ENCODE peak calls at places on chromosomes 7 and 10, in five cellular contexts. X, H, A, Q and U are unnamed samples.

GRCh38 chr10:80461208-80462183 is 7.4 kb downstream of the TSPAN14 start:
- DNase-seq in X (no peak), H (peak; percentile 39), A (no peak), Q (no peak), U (no peak)

GRCh38 chr10:3647074-3647473 is 137.9 kb downstream of the KLF6 start:
- DNase-seq in X (no peak), H (no peak), A (no peak), Q (no peak), U (no peak)

GRCh38 chr10:26854524-26854923 is 6.2 kb downstream of the ABI1 start:
- DNase-seq in X (no peak), H (no peak), A (no peak), Q (no peak), U (no peak)

GRCh38 chr10:5283305-5284158 is 81.2 kb upstream of the UCN3 start:
- DNase-seq in X (peak; percentile 89), H (peak; percentile 76), A (peak; percentile 63), Q (peak; percentile 67), U (peak; percentile 74)

GRCh38 chr10:17453377-17454091 is 861 bp downstream of the ST8SIA6 start:
- DNase-seq in X (peak; percentile 61), H (peak; percentile 37), A (peak; percentile 25), Q (peak; percentile 26), U (peak; percentile 75)

GRCh38 chr7:74575083-74575803 is 82.3 kb upstream of the GTF2I start:
- DNase-seq in X (no peak), H (no peak), A (no peak), Q (no peak), U (peak; percentile 75)

GRCh38 chr10:110296966-110297365 is 7.8 kb downstream of the SMNDC1 start:
- DNase-seq in X (no peak), H (no peak), A (no peak), Q (no peak), U (no peak)

GRCh38 chr10:44384601-44385422 is at the start of gene CXCL12:
- DNase-seq in X (peak; percentile 13), H (peak; percentile 68), A (peak; percentile 66), Q (peak; percentile 59), U (peak; percentile 44)

GRCh38 chr7:123209786-123210185 is 10.0 kb upstream of the SLC13A1 start:
- DNase-seq in X (no peak), H (peak; percentile 79), A (no peak), Q (no peak), U (peak; percentile 68)

GRCh38 chr7:116809636-116810266 is 52.6 kb upstream of the CAPZA2 start:
- DNase-seq in X (peak; percentile 80), H (peak; percentile 38), A (no peak), Q (peak; percentile 51), U (peak; percentile 88)

GRCh38 chr10:34124522-34125035 is 690.5 kb downstream of the PARD3 start:
- DNase-seq in X (peak; percentile 57), H (peak; percentile 34), A (peak; percentile 21), Q (no peak), U (peak; percentile 62)

GRCh38 chr7:2635810-2636701 is 4.3 kb downstream of the TTYH3 start:
- DNase-seq in X (no peak), H (peak; percentile 60), A (peak; percentile 64), Q (peak; percentile 59), U (peak; percentile 68)

GRCh38 chr10:1379601-1380000 is 323.4 kb downstream of the WDR37 start:
- DNase-seq in X (no peak), H (peak; percentile 24), A (no peak), Q (no peak), U (no peak)

GRCh38 chr10:11048707-11049296 is 31.1 kb downstream of the CELF2 start:
- DNase-seq in X (no peak), H (no peak), A (no peak), Q (no peak), U (no peak)

GRCh38 chr10:46019541-46020343 is 10.7 kb downstream of the NCOA4 start:
- DNase-seq in X (no peak), H (no peak), A (no peak), Q (peak; percentile 54), U (no peak)

GRCh38 chr10:59373071-59373470 is 10.7 kb upstream of the FAM13C start:
- DNase-seq in X (no peak), H (no peak), A (no peak), Q (no peak), U (no peak)

GRCh38 chr10:79411546-79412495 is 33.6 kb downstream of the ZCCHC24 start:
- DNase-seq in X (no peak), H (peak; percentile 12), A (peak; percentile 9), Q (no peak), U (no peak)

GRCh38 chr7:25454562-25455031 is 226.3 kb upstream of the NPVF start:
- DNase-seq in X (no peak), H (no peak), A (peak; percentile 17), Q (peak; percentile 61), U (peak; percentile 62)

GRCh38 chr7:29953735-29954347 is 35.8 kb downstream of the SCRN1 start:
- DNase-seq in X (no peak), H (no peak), A (no peak), Q (no peak), U (no peak)

GRCh38 chr10:71255817-71256660 is 43.7 kb downstream of the UNC5B start:
- DNase-seq in X (no peak), H (peak; percentile 50), A (peak; percentile 63), Q (peak; percentile 62), U (peak; percentile 50)

GRCh38 chr10:47184273-47184672 is 115.7 kb upstream of the GDF10 start:
- DNase-seq in X (no peak), H (no peak), A (no peak), Q (no peak), U (no peak)

GRCh38 chr7:27110163-27110976 is 7.9 kb upstream of the HOXA2 start:
- DNase-seq in X (no peak), H (peak; percentile 25), A (peak; percentile 79), Q (no peak), U (peak; percentile 67)

GRCh38 chr10:7525314-7526016 is 114.6 kb upstream of the SFMBT2 start:
- DNase-seq in X (peak; percentile 85), H (peak; percentile 58), A (no peak), Q (peak; percentile 81), U (peak; percentile 88)

GRCh38 chr10:61135276-61135721 is 191.3 kb upstream of the RHOBTB1 start:
- DNase-seq in X (no peak), H (no peak), A (no peak), Q (no peak), U (no peak)

GRCh38 chr7:20307901-20308300 is 22.8 kb upstream of the ITGB8 start:
- DNase-seq in X (no peak), H (no peak), A (no peak), Q (no peak), U (no peak)

GRCh38 chr10:104122273-104123107 is 519 bp downstream of the SFR1 start:
- DNase-seq in X (no peak), H (no peak), A (no peak), Q (no peak), U (no peak)

GRCh38 chr10:86108696-86109095 is 257.9 kb downstream of the GRID1 start:
- DNase-seq in X (no peak), H (no peak), A (no peak), Q (no peak), U (no peak)

GRCh38 chr10:108791030-108791429 is 1132.3 kb downstream of the XPNPEP1 start:
- DNase-seq in X (no peak), H (no peak), A (no peak), Q (no peak), U (no peak)

GRCh38 chr10:17438583-17438982 is 15.8 kb downstream of the ST8SIA6 start:
- DNase-seq in X (no peak), H (no peak), A (no peak), Q (no peak), U (no peak)

GRCh38 chr7:87001214-87001613 is 58.2 kb downstream of the ELAPOR2 start:
- DNase-seq in X (no peak), H (no peak), A (no peak), Q (no peak), U (peak; percentile 7)

GRCh38 chr10:129971381-129972144 is 7.5 kb upstream of the EBF3 start:
- DNase-seq in X (peak; percentile 90), H (peak; percentile 52), A (peak; percentile 74), Q (no peak), U (peak; percentile 86)

DNA sequence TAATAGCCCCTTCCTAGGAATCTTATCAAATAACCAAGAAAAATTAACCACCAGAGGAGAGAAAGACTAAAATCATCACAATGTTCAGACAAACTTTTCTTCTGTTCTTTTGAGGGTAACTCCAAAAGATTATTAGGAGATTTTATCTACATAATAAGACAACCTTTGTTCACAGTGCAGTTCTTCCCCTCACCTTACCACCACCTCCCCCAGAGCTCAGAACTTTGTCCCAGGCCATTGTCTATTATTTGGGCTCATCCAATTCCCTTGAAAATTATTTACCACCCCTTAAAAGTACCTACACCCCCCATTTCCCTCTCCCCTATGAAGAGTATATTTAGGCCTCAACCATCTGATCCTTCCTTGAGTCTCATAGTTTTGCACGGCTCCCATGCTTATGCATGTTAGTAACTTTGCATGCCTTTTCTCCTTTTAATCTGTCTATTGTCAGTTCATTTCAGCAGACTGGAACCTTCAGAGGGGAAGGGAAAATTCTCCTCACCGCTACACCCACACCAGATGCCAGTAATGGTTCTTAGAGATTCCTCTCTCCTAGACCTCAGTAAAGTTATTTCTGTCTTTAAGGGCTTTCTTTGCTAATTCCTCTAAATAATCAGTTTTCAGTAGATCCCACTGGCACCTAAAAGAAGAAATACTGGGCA is 234.9 kb downstream of the SKIDA1 start:
- DNase-seq in X (no peak), H (no peak), A (no peak), Q (no peak), U (no peak)
- H3K4me1 ChIP-seq in X (peaks cover 24% of the 10 kb centered on the region), H (no peaks in the 10 kb centered on the region), A (no peaks in the 10 kb centered on the region), Q (peaks cover 26% of the 10 kb centered on the region), U (no peaks in the 10 kb centered on the region)

GRCh38 chr7:6590645-6591110 is 857 bp downstream of the INTS15 start:
- DNase-seq in X (no peak), H (no peak), A (no peak), Q (no peak), U (no peak)
- H3K36me3 ChIP-seq in X (peaks cover 62% of the 10 kb centered on the region), H (peaks cover 15% of the 10 kb centered on the region), A (peaks cover 12% of the 10 kb centered on the region), Q (peaks cover 76% of the 10 kb centered on the region), U (no peaks in the 10 kb centered on the region)

GRCh38 chr7:129209067-129209926 is 15.5 kb upstream of the AHCYL2 start:
- DNase-seq in X (no peak), H (no peak), A (no peak), Q (no peak), U (no peak)

GRCh38 chr7:129205987-129206785 is 17.8 kb downstream of the SMO start:
- DNase-seq in X (no peak), H (no peak), A (no peak), Q (no peak), U (no peak)

GRCh38 chr7:129210256-129210988 is 14.4 kb upstream of the AHCYL2 start:
- DNase-seq in X (peak; percentile 52), H (peak; percentile 84), A (peak; percentile 81), Q (peak; percentile 78), U (peak; percentile 81)

GRCh38 chr7:129210989-129211312 is 13.9 kb upstream of the AHCYL2 start:
- DNase-seq in X (no peak), H (no peak), A (no peak), Q (no peak), U (no peak)

DNA sequence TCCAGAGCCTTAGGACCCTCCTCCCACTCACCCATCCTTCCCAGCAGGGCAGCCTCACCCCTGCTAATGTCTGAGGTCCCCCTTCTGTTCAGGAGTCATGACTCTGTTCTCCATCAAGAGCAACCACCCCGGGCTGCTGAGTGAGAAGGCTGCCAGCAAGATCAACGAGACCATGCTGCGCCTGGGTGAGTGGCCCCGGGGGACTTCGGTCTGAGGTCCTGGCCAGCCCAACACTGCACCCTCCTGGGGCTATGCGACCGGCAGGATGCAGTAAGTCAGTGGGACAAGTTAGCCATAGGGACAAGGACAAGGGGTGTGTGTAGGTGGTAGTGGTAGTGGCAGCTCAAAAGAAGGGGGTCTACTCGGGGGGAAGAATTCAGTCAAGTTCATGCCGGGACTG is 16.2 kb upstream of the AHCYL2 start:
- DNase-seq in X (no peak), H (no peak), A (no peak), Q (no peak), U (no peak)
- TF ChIP-seq CTCF in X (no peak), H (no peak), A (no peak), Q (no peak), U (no peak)

GRCh38 chr10:124743188-124744046 is 761 bp downstream of the FAM53B start:
- DNase-seq in X (peak; percentile 47), H (peak; percentile 30), A (peak; percentile 53), Q (no peak), U (peak; percentile 41)
- H3K4me1 ChIP-seq in X (peaks cover 28% of the 10 kb centered on the region), H (peaks cover 47% of the 10 kb centered on the region), A (peaks cover 58% of the 10 kb centered on the region), Q (peaks cover 59% of the 10 kb centered on the region), U (peaks cover 46% of the 10 kb centered on the region)